ENCODE peak calls at places on chromosomes 11 and 22, in five cellular contexts. N, V, H, A and P are unnamed samples.

GRCh38 chr11:126082251-126083109 is 19.8 kb upstream of the CDON start:
- DNase-seq in N (no peak), V (peak), H (no peak), A (peak), P (no peak)

GRCh38 chr11:15692739-15693138 is 578.0 kb downstream of the INSC start:
- DNase-seq in N (no peak), V (no peak), H (no peak), A (no peak), P (no peak)

GRCh38 chr11:60925685-60926267 is 1.5 kb downstream of the TMEM132A start:
- DNase-seq in N (no peak), V (no peak), H (no peak), A (no peak), P (no peak)

GRCh38 chr11:122595246-122595645 is 60.3 kb upstream of the UBASH3B start:
- DNase-seq in N (no peak), V (no peak), H (no peak), A (no peak), P (no peak)

GRCh38 chr11:76823481-76824028 is 37.2 kb upstream of the ACER3 start:
- DNase-seq in N (no peak), V (no peak), H (no peak), A (no peak), P (no peak)

GRCh38 chr11:34825670-34826383 is 90.4 kb downstream of the APIP start:
- DNase-seq in N (no peak), V (peak), H (no peak), A (no peak), P (no peak)

GRCh38 chr22:48796295-48797015 is 1031.2 kb downstream of the BRD1 start:
- DNase-seq in N (no peak), V (no peak), H (no peak), A (peak), P (no peak)

GRCh38 chr11:96324912-96325311 is 18.1 kb downstream of the MAML2 start:
- DNase-seq in N (no peak), V (no peak), H (no peak), A (peak), P (no peak)

GRCh38 chr11:2395856-2396255 is 4.7 kb upstream of the TSSC4 start:
- DNase-seq in N (no peak), V (no peak), H (no peak), A (no peak), P (no peak)

GRCh38 chr11:126354631-126355323 is 709 bp upstream of the ST3GAL4 start:
- DNase-seq in N (no peak), V (no peak), H (no peak), A (no peak), P (no peak)